ENCODE peak calls at places on chromosomes 13 and 19, in six cellular contexts. R, H, Y, X, G and N are unnamed samples.

GRCh38 chr19:5953034-5953589 is 24.8 kb downstream of the RANBP3 start:
- DNase-seq in R (peak; percentile 58), H (no peak), Y (no peak), X (no peak), G (peak; percentile 45), N (no peak)

GRCh38 chr19:18300930-18301717 is 19.7 kb upstream of the JUND start:
- DNase-seq in R (peak; percentile 62), H (no peak), Y (no peak), X (no peak), G (peak; percentile 80), N (peak; percentile 97)

GRCh38 chr19:18253130-18253529 is 21.1 kb downstream of the IQCN start:
- DNase-seq in R (no peak), H (no peak), Y (no peak), X (no peak), G (no peak), N (no peak)

GRCh38 chr19:8451885-8452284 is 7.1 kb downstream of the HNRNPM start:
- DNase-seq in R (peak; percentile 79), H (no peak), Y (no peak), X (no peak), G (peak; percentile 61), N (no peak)

GRCh38 chr13:48094404-48094780 is 512 bp downstream of the MED4 start:
- DNase-seq in R (no peak), H (no peak), Y (no peak), X (no peak), G (peak; percentile 41), N (peak; percentile 21)

GRCh38 chr13:37194428-37194861 is 89.0 kb upstream of the CSNK1A1L start:
- DNase-seq in R (peak; percentile 82), H (no peak), Y (no peak), X (no peak), G (no peak), N (no peak)

GRCh38 chr19:8363803-8364771 is at the start of gene ANGPTL4:
- DNase-seq in R (peak; percentile 55), H (peak; percentile 64), Y (peak; percentile 85), X (peak; percentile 81), G (peak; percentile 88), N (peak; percentile 80)

GRCh38 chr19:11849264-11849615 is 714 bp downstream of the ZNF439 start:
- DNase-seq in R (no peak), H (no peak), Y (no peak), X (no peak), G (no peak), N (peak; percentile 34)

GRCh38 chr19:56253737-56254136 is 18.8 kb upstream of the EDDM13 start:
- DNase-seq in R (peak; percentile 71), H (no peak), Y (no peak), X (no peak), G (peak; percentile 59), N (peak; percentile 75)

GRCh38 chr13:49455016-49455398 is 10.9 kb downstream of the SETDB2 start:
- DNase-seq in R (no peak), H (no peak), Y (no peak), X (no peak), G (no peak), N (no peak)

GRCh38 chr19:1063030-1063908 is 3.7 kb upstream of the ARHGAP45 start:
- DNase-seq in R (no peak), H (no peak), Y (peak; percentile 67), X (no peak), G (no peak), N (peak; percentile 64)

GRCh38 chr19:28466107-28467045 is 746.6 kb downstream of the UQCRFS1 start:
- DNase-seq in R (peak; percentile 15), H (peak; percentile 64), Y (peak; percentile 82), X (peak; percentile 65), G (peak; percentile 22), N (peak; percentile 67)

DNA sequence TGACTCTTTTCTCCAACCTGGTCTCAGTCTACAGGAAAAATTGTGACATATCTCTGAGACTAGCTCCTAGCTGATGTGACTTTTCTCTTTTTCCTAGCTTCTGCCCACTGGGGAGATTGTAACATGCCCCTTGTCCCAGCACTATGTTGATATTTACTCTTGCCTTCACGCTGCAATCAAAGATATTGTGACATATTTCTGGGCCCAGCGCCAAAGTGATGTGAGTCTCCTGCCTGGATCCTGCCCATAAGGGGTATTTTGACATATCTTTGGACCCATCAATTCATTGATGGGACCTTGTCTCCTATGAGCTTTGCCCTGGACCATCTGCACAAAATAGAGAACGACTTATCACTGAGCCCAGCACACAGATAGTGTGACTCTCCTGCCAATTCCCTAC is 41.1 kb downstream of the ZNF729 start:
- DNase-seq in R (no peak), H (no peak), Y (no peak), X (no peak), G (no peak), N (no peak)
- H4K91ac ChIP-seq in R (no peak overlapping the region), H (no peak overlapping the region), Y (no peak overlapping the region), X (no peak overlapping the region), G (no peak overlapping the region), N (no peak overlapping the region)

DNA sequence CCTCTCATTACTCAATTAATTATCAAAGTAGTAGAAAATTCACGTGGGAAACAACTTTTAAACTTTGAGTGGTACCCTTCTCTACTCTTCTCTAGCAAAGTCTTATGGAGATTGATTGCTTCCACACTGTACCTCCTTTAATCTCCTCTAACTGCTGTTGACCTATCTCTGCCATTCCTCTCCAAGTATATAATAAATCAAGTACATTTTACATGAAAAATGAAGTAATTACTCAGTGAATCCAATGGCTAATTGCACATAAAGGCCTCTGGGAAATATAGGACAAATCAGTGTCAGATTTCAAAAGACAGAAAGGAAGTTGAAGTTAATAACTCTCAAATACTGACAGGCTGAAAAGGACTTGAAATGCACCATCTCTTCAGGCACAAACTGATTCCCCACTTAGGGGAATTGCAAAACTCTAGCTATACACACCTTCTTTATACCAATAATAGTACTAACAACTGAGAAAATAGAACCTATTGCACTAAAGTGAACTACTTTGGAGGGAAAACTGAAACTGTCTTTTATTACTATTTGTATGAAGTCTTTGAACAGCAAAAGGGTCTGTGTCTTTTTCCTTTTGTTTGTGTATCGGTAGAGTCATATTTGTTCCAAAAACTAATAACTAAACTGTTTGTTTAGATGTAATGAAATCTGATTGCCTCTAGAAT is 701.1 kb downstream of the PCDH9 start:
- DNase-seq in R (no peak), H (no peak), Y (no peak), X (no peak), G (peak; percentile 9), N (no peak)
- H4K91ac ChIP-seq in R (no peak overlapping the region), H (no peak overlapping the region), Y (no peak overlapping the region), X (no peak overlapping the region), G (no peak overlapping the region), N (no peak overlapping the region)

GRCh38 chr13:99227909-99228688 is 27.4 kb downstream of the UBAC2 start:
- DNase-seq in R (no peak), H (no peak), Y (no peak), X (no peak), G (no peak), N (peak; percentile 34)

GRCh38 chr13:99224019-99224418 is 23.4 kb downstream of the UBAC2 start:
- DNase-seq in R (no peak), H (no peak), Y (no peak), X (no peak), G (no peak), N (no peak)

GRCh38 chr13:99225078-99225477 is 24.4 kb downstream of the UBAC2 start:
- DNase-seq in R (no peak), H (no peak), Y (no peak), X (no peak), G (no peak), N (peak; percentile 8)

GRCh38 chr13:99227331-99227900 is 26.8 kb downstream of the UBAC2 start:
- DNase-seq in R (no peak), H (no peak), Y (no peak), X (no peak), G (no peak), N (no peak)

GRCh38 chr13:99226493-99226892 is 25.8 kb downstream of the UBAC2 start:
- DNase-seq in R (no peak), H (no peak), Y (no peak), X (no peak), G (no peak), N (no peak)
- H4K91ac ChIP-seq in R (no peak overlapping the region), H (no peak overlapping the region), Y (no peak overlapping the region), X (no peak overlapping the region), G (no peak overlapping the region), N (no peak overlapping the region)

GRCh38 chr13:105979131-105979530 is 556.3 kb downstream of the EFNB2 start:
- DNase-seq in R (no peak), H (no peak), Y (no peak), X (no peak), G (no peak), N (no peak)
- H4K91ac ChIP-seq in R (no peak overlapping the region), H (no peak overlapping the region), Y (no peak overlapping the region), X (no peak overlapping the region), G (no peak overlapping the region), N (no peak overlapping the region)

GRCh38 chr13:25742220-25742619 is 309.6 kb downstream of the SHISA2 start:
- DNase-seq in R (no peak), H (no peak), Y (no peak), X (no peak), G (no peak), N (no peak)
- H4K91ac ChIP-seq in R (no peak overlapping the region), H (no peak overlapping the region), Y (no peak overlapping the region), X (no peak overlapping the region), G (no peak overlapping the region), N (no peak overlapping the region)

DNA sequence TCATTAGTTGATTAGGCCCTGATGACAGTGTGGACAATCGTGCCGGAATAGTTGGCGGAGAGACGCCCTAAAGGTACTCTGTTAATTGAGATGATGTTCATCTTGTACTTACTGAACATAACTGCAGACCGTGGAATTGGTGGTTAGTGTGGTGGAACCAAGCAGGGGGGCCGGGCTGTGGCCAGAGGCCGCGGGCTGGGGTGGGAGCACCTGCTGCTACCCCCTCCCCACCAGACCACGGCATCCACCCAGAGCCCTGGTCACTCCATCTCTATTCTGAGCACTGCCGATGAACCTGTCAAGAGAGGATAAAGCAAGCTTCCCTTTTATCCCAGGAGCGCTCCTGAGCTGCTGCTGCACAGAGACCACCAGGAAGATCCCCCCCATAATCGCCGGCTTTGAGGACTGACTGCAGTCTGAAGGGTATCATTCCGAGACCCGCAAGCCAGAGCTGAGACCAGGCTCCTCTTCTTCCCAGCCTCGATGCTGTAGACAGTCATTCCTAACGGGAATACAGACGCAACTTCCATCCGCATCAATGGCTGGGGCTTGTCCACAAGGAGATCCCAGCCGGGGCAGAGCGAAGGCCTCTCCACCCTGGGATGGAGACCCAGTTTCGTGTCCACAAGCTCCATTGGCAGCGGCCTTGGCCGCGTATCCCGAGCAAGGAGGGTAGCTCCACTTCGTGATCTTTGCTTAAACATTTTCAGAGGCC is 168.4 kb upstream of the TSHZ3 start:
- DNase-seq in R (no peak), H (no peak), Y (peak; percentile 36), X (no peak), G (no peak), N (no peak)
- H4K91ac ChIP-seq in R (no peak overlapping the region), H (no peak overlapping the region), Y (no peak overlapping the region), X (no peak overlapping the region), G (no peak overlapping the region), N (no peak overlapping the region)

GRCh38 chr13:26914148-26914547 is 153.6 kb upstream of the GPR12 start:
- DNase-seq in R (no peak), H (no peak), Y (no peak), X (no peak), G (no peak), N (no peak)
- H4K91ac ChIP-seq in R (no peak overlapping the region), H (no peak overlapping the region), Y (no peak overlapping the region), X (no peak overlapping the region), G (no peak overlapping the region), N (no peak overlapping the region)

GRCh38 chr13:87087741-87088140 is 583.4 kb upstream of the SLITRK5 start:
- DNase-seq in R (peak; percentile 75), H (no peak), Y (no peak), X (no peak), G (peak; percentile 58), N (no peak)
- H4K91ac ChIP-seq in R (no peak overlapping the region), H (no peak overlapping the region), Y (no peak overlapping the region), X (no peak overlapping the region), G (no peak overlapping the region), N (no peak overlapping the region)